ENCODE peak calls at places on chromosomes 13 and 19, in eight cellular contexts. One of them, this sample, is unnamed.
A peak's percentile ranks its signal among the peaks of the same experiment; 100 is the strongest.

GRCh38 chr19:16463341-16463990 is 8.3 kb downstream of the EPS15L1 start:
- DNase-seq in T-cell: no peak
- DNase-seq in stimulated activated CD4-positive, alpha-beta T cell treated with anti-CD3 and anti-CD28 coated beads, Interleukin-12 subunit alpha, Interleukin-12 subunit beta, amount 100 ng/mL, for 24 hours: no peak
- DNase-seq in lung microvascular endothelial cell: no peak
- DNase-seq in RPMI7951: no peak
- DNase-seq in right cardiac atrium: no peak
- DNase-seq in AG04450: no peak
- DNase-seq in C1 segment of cervical spinal cord: no peak
- DNase-seq in this sample: no peak

GRCh38 chr13:112765734-112766133 is 75.9 kb downstream of the ATP11A start:
- DNase-seq in T-cell: no peak
- DNase-seq in stimulated activated CD4-positive, alpha-beta T cell treated with anti-CD3 and anti-CD28 coated beads, Interleukin-12 subunit alpha, Interleukin-12 subunit beta, amount 100 ng/mL, for 24 hours: no peak
- DNase-seq in lung microvascular endothelial cell: no peak
- DNase-seq in RPMI7951: no peak
- DNase-seq in right cardiac atrium: no peak
- DNase-seq in AG04450: no peak
- DNase-seq in C1 segment of cervical spinal cord: no peak
- DNase-seq in this sample: no peak

GRCh38 chr19:39104104-39104708 is 20.0 kb downstream of the ACP7 start:
- DNase-seq in T-cell: no peak
- DNase-seq in stimulated activated CD4-positive, alpha-beta T cell treated with anti-CD3 and anti-CD28 coated beads, Interleukin-12 subunit alpha, Interleukin-12 subunit beta, amount 100 ng/mL, for 24 hours: no peak
- DNase-seq in lung microvascular endothelial cell: no peak
- DNase-seq in RPMI7951: no peak
- DNase-seq in right cardiac atrium: no peak
- DNase-seq in AG04450: no peak
- DNase-seq in C1 segment of cervical spinal cord: no peak
- DNase-seq in this sample: no peak

GRCh38 chr19:46634656-46635218 is 1.3 kb downstream of the GNG8 start:
- DNase-seq in T-cell: no peak
- DNase-seq in stimulated activated CD4-positive, alpha-beta T cell treated with anti-CD3 and anti-CD28 coated beads, Interleukin-12 subunit alpha, Interleukin-12 subunit beta, amount 100 ng/mL, for 24 hours: no peak
- DNase-seq in lung microvascular endothelial cell: no peak
- DNase-seq in RPMI7951: no peak
- DNase-seq in right cardiac atrium: peak; percentile 63
- DNase-seq in AG04450: no peak
- DNase-seq in C1 segment of cervical spinal cord: no peak
- DNase-seq in this sample: no peak

GRCh38 chr13:67230774-67231480 is 791 bp upstream of the PCDH9 start:
- DNase-seq in T-cell: no peak
- DNase-seq in stimulated activated CD4-positive, alpha-beta T cell treated with anti-CD3 and anti-CD28 coated beads, Interleukin-12 subunit alpha, Interleukin-12 subunit beta, amount 100 ng/mL, for 24 hours: peak; percentile 15
- DNase-seq in lung microvascular endothelial cell: peak; percentile 59
- DNase-seq in RPMI7951: peak; percentile 50
- DNase-seq in right cardiac atrium: peak; percentile 84
- DNase-seq in AG04450: peak; percentile 23
- DNase-seq in C1 segment of cervical spinal cord: peak; percentile 57
- DNase-seq in this sample: peak; percentile 65

GRCh38 chr13:107057028-107057427 is 489.1 kb upstream of the ARGLU1 start:
- DNase-seq in T-cell: no peak
- DNase-seq in stimulated activated CD4-positive, alpha-beta T cell treated with anti-CD3 and anti-CD28 coated beads, Interleukin-12 subunit alpha, Interleukin-12 subunit beta, amount 100 ng/mL, for 24 hours: no peak
- DNase-seq in lung microvascular endothelial cell: no peak
- DNase-seq in RPMI7951: no peak
- DNase-seq in right cardiac atrium: no peak
- DNase-seq in AG04450: no peak
- DNase-seq in C1 segment of cervical spinal cord: no peak
- DNase-seq in this sample: no peak

GRCh38 chr19:54462713-54463530 is 656 bp downstream of the LENG9 start:
- DNase-seq in T-cell: peak; percentile 52
- DNase-seq in stimulated activated CD4-positive, alpha-beta T cell treated with anti-CD3 and anti-CD28 coated beads, Interleukin-12 subunit alpha, Interleukin-12 subunit beta, amount 100 ng/mL, for 24 hours: peak; percentile 45
- DNase-seq in lung microvascular endothelial cell: peak; percentile 77
- DNase-seq in RPMI7951: peak; percentile 66
- DNase-seq in right cardiac atrium: peak; percentile 93
- DNase-seq in AG04450: no peak
- DNase-seq in C1 segment of cervical spinal cord: no peak
- DNase-seq in this sample: peak; percentile 84

GRCh38 chr13:113449693-113450347 is 3.5 kb downstream of the ADPRHL1 start:
- DNase-seq in T-cell: no peak
- DNase-seq in stimulated activated CD4-positive, alpha-beta T cell treated with anti-CD3 and anti-CD28 coated beads, Interleukin-12 subunit alpha, Interleukin-12 subunit beta, amount 100 ng/mL, for 24 hours: no peak
- DNase-seq in lung microvascular endothelial cell: no peak
- DNase-seq in RPMI7951: no peak
- DNase-seq in right cardiac atrium: no peak
- DNase-seq in AG04450: no peak
- DNase-seq in C1 segment of cervical spinal cord: no peak
- DNase-seq in this sample: no peak

GRCh38 chr13:26977541-26977940 is 194.1 kb downstream of the USP12 start:
- DNase-seq in T-cell: no peak
- DNase-seq in stimulated activated CD4-positive, alpha-beta T cell treated with anti-CD3 and anti-CD28 coated beads, Interleukin-12 subunit alpha, Interleukin-12 subunit beta, amount 100 ng/mL, for 24 hours: no peak
- DNase-seq in lung microvascular endothelial cell: peak; percentile 12
- DNase-seq in RPMI7951: peak; percentile 54
- DNase-seq in right cardiac atrium: no peak
- DNase-seq in AG04450: no peak
- DNase-seq in C1 segment of cervical spinal cord: no peak
- DNase-seq in this sample: no peak

GRCh38 chr13:38686635-38687245 is at the start of gene FREM2:
- DNase-seq in T-cell: no peak
- DNase-seq in stimulated activated CD4-positive, alpha-beta T cell treated with anti-CD3 and anti-CD28 coated beads, Interleukin-12 subunit alpha, Interleukin-12 subunit beta, amount 100 ng/mL, for 24 hours: no peak
- DNase-seq in lung microvascular endothelial cell: peak; percentile 4
- DNase-seq in RPMI7951: no peak
- DNase-seq in right cardiac atrium: peak; percentile 42
- DNase-seq in AG04450: no peak
- DNase-seq in C1 segment of cervical spinal cord: no peak
- DNase-seq in this sample: peak; percentile 97

GRCh38 chr13:51223284-51224270 is 1.4 kb downstream of the FAM124A start:
- DNase-seq in T-cell: no peak
- DNase-seq in stimulated activated CD4-positive, alpha-beta T cell treated with anti-CD3 and anti-CD28 coated beads, Interleukin-12 subunit alpha, Interleukin-12 subunit beta, amount 100 ng/mL, for 24 hours: no peak
- DNase-seq in lung microvascular endothelial cell: no peak
- DNase-seq in RPMI7951: no peak
- DNase-seq in right cardiac atrium: no peak
- DNase-seq in AG04450: no peak
- DNase-seq in C1 segment of cervical spinal cord: peak; percentile 20
- DNase-seq in this sample: peak; percentile 17

GRCh38 chr19:19597809-19598306 is 20.6 kb downstream of the PBX4 start:
- DNase-seq in T-cell: peak; percentile 32
- DNase-seq in stimulated activated CD4-positive, alpha-beta T cell treated with anti-CD3 and anti-CD28 coated beads, Interleukin-12 subunit alpha, Interleukin-12 subunit beta, amount 100 ng/mL, for 24 hours: no peak
- DNase-seq in lung microvascular endothelial cell: peak; percentile 7
- DNase-seq in RPMI7951: peak; percentile 48
- DNase-seq in right cardiac atrium: no peak
- DNase-seq in AG04450: no peak
- DNase-seq in C1 segment of cervical spinal cord: no peak
- DNase-seq in this sample: no peak

GRCh38 chr13:29411493-29411892 is 184.0 kb downstream of the SLC7A1 start:
- DNase-seq in T-cell: no peak
- DNase-seq in stimulated activated CD4-positive, alpha-beta T cell treated with anti-CD3 and anti-CD28 coated beads, Interleukin-12 subunit alpha, Interleukin-12 subunit beta, amount 100 ng/mL, for 24 hours: no peak
- DNase-seq in lung microvascular endothelial cell: no peak
- DNase-seq in RPMI7951: peak; percentile 36
- DNase-seq in right cardiac atrium: no peak
- DNase-seq in AG04450: no peak
- DNase-seq in C1 segment of cervical spinal cord: no peak
- DNase-seq in this sample: peak; percentile 90

GRCh38 chr13:96025283-96025682 is 27.9 kb downstream of the UGGT2 start:
- DNase-seq in T-cell: no peak
- DNase-seq in stimulated activated CD4-positive, alpha-beta T cell treated with anti-CD3 and anti-CD28 coated beads, Interleukin-12 subunit alpha, Interleukin-12 subunit beta, amount 100 ng/mL, for 24 hours: no peak
- DNase-seq in lung microvascular endothelial cell: no peak
- DNase-seq in RPMI7951: no peak
- DNase-seq in right cardiac atrium: no peak
- DNase-seq in AG04450: no peak
- DNase-seq in C1 segment of cervical spinal cord: no peak
- DNase-seq in this sample: no peak

GRCh38 chr13:51066091-51066831 is 44.8 kb downstream of the C13orf42 start:
- DNase-seq in T-cell: no peak
- DNase-seq in stimulated activated CD4-positive, alpha-beta T cell treated with anti-CD3 and anti-CD28 coated beads, Interleukin-12 subunit alpha, Interleukin-12 subunit beta, amount 100 ng/mL, for 24 hours: no peak
- DNase-seq in lung microvascular endothelial cell: no peak
- DNase-seq in RPMI7951: peak; percentile 91
- DNase-seq in right cardiac atrium: no peak
- DNase-seq in AG04450: no peak
- DNase-seq in C1 segment of cervical spinal cord: no peak
- DNase-seq in this sample: no peak

GRCh38 chr13:110541526-110541920 is 20.0 kb downstream of the RAB20 start:
- DNase-seq in T-cell: no peak
- DNase-seq in stimulated activated CD4-positive, alpha-beta T cell treated with anti-CD3 and anti-CD28 coated beads, Interleukin-12 subunit alpha, Interleukin-12 subunit beta, amount 100 ng/mL, for 24 hours: no peak
- DNase-seq in lung microvascular endothelial cell: no peak
- DNase-seq in RPMI7951: no peak
- DNase-seq in right cardiac atrium: peak; percentile 59
- DNase-seq in AG04450: no peak
- DNase-seq in C1 segment of cervical spinal cord: no peak
- DNase-seq in this sample: no peak

GRCh38 chr13:26184791-26185250 is 37.3 kb downstream of the RNF6 start:
- DNase-seq in T-cell: peak; percentile 64
- DNase-seq in stimulated activated CD4-positive, alpha-beta T cell treated with anti-CD3 and anti-CD28 coated beads, Interleukin-12 subunit alpha, Interleukin-12 subunit beta, amount 100 ng/mL, for 24 hours: peak; percentile 64
- DNase-seq in lung microvascular endothelial cell: peak; percentile 83
- DNase-seq in RPMI7951: peak; percentile 61
- DNase-seq in right cardiac atrium: peak; percentile 67
- DNase-seq in AG04450: peak; percentile 34
- DNase-seq in C1 segment of cervical spinal cord: peak; percentile 11
- DNase-seq in this sample: peak; percentile 79

GRCh38 chr19:16899566-16900075 is 10.8 kb downstream of the F2RL3 start:
- DNase-seq in T-cell: no peak
- DNase-seq in stimulated activated CD4-positive, alpha-beta T cell treated with anti-CD3 and anti-CD28 coated beads, Interleukin-12 subunit alpha, Interleukin-12 subunit beta, amount 100 ng/mL, for 24 hours: no peak
- DNase-seq in lung microvascular endothelial cell: peak; percentile 76
- DNase-seq in RPMI7951: peak; percentile 58
- DNase-seq in right cardiac atrium: peak; percentile 80
- DNase-seq in AG04450: no peak
- DNase-seq in C1 segment of cervical spinal cord: no peak
- DNase-seq in this sample: no peak

GRCh38 chr13:110869231-110869804 is 45.6 kb downstream of the ANKRD10 start:
- DNase-seq in T-cell: no peak
- DNase-seq in stimulated activated CD4-positive, alpha-beta T cell treated with anti-CD3 and anti-CD28 coated beads, Interleukin-12 subunit alpha, Interleukin-12 subunit beta, amount 100 ng/mL, for 24 hours: no peak
- DNase-seq in lung microvascular endothelial cell: peak; percentile 74
- DNase-seq in RPMI7951: peak; percentile 60
- DNase-seq in right cardiac atrium: no peak
- DNase-seq in AG04450: no peak
- DNase-seq in C1 segment of cervical spinal cord: no peak
- DNase-seq in this sample: no peak

This sample was measured in A673.